ENCODE peak calls at places on chromosomes 4 and X, in six cellular contexts. One of them, this sample, is unnamed.

GRCh38 chr4:80619070-80619674 is 283.6 kb downstream of the CFAP299 start:
- DNase-seq in GM23338: peak
- DNase-seq in AG10803: no peak
- DNase-seq in thoracic aorta: no peak
- DNase-seq in fibroblast of lung: peak
- DNase-seq in IMR-90: no peak
- DNase-seq in this sample: no peak

GRCh38 chr4:55661398-55662056 is 25.4 kb upstream of the NMU start:
- DNase-seq in AG10803: no peak
- DNase-seq in fibroblast of lung: no peak
- DNase-seq in thoracic aorta: no peak
- DNase-seq in IMR-90: no peak
- DNase-seq in GM23338: no peak
- DNase-seq in this sample: no peak

GRCh38 chr4:38077791-38078489 is 117.7 kb downstream of the PTTG2 start:
- DNase-seq in AG10803: no peak
- DNase-seq in IMR-90: no peak
- DNase-seq in thoracic aorta: no peak
- DNase-seq in GM23338: no peak
- DNase-seq in fibroblast of lung: no peak
- DNase-seq in this sample: no peak

GRCh38 chrX:68045008-68045577 is 388.2 kb downstream of the OPHN1 start:
- DNase-seq in IMR-90: peak
- DNase-seq in fibroblast of lung: peak
- DNase-seq in GM23338: no peak
- DNase-seq in thoracic aorta: no peak
- DNase-seq in AG10803: peak
- DNase-seq in this sample: peak

GRCh38 chr4:112857461-112857860 is 192.0 kb upstream of the ANK2 start:
- DNase-seq in IMR-90: peak
- DNase-seq in fibroblast of lung: peak
- DNase-seq in GM23338: no peak
- DNase-seq in thoracic aorta: peak
- DNase-seq in AG10803: peak
- DNase-seq in this sample: peak

GRCh38 chrX:123171781-123172180 is 12.3 kb upstream of the GRIA3 start:
- DNase-seq in AG10803: peak
- DNase-seq in thoracic aorta: no peak
- DNase-seq in IMR-90: no peak
- DNase-seq in fibroblast of lung: peak
- DNase-seq in GM23338: no peak
- DNase-seq in this sample: peak

GRCh38 chr4:101790521-101791188 is at the start of gene BANK1:
- DNase-seq in GM23338: peak
- DNase-seq in AG10803: peak
- DNase-seq in IMR-90: peak
- DNase-seq in fibroblast of lung: peak
- DNase-seq in thoracic aorta: no peak
- DNase-seq in this sample: peak

GRCh38 chr4:105859233-105859632 is 36.0 kb upstream of the NPNT start:
- DNase-seq in GM23338: no peak
- DNase-seq in thoracic aorta: no peak
- DNase-seq in fibroblast of lung: peak
- DNase-seq in IMR-90: peak
- DNase-seq in AG10803: peak
- DNase-seq in this sample: peak

GRCh38 chr4:4575284-4576211 is 33.7 kb upstream of the STX18 start:
- DNase-seq in fibroblast of lung: peak
- DNase-seq in AG10803: peak
- DNase-seq in IMR-90: peak
- DNase-seq in GM23338: peak
- DNase-seq in thoracic aorta: peak
- DNase-seq in this sample: peak

GRCh38 chrX:34880656-34881055 is 61.9 kb upstream of the FAM47B start:
- DNase-seq in thoracic aorta: no peak
- DNase-seq in IMR-90: peak
- DNase-seq in fibroblast of lung: peak
- DNase-seq in AG10803: peak
- DNase-seq in GM23338: no peak
- DNase-seq in this sample: peak

GRCh38 chr4:37865450-37865849 is 25.4 kb upstream of the TBC1D1 start:
- DNase-seq in GM23338: no peak
- DNase-seq in fibroblast of lung: peak
- DNase-seq in IMR-90: no peak
- DNase-seq in AG10803: no peak
- DNase-seq in thoracic aorta: no peak
- DNase-seq in this sample: peak

GRCh38 chr4:40264995-40265909 is 68.4 kb downstream of the RHOH start:
- DNase-seq in GM23338: no peak
- DNase-seq in fibroblast of lung: peak
- DNase-seq in thoracic aorta: no peak
- DNase-seq in IMR-90: no peak
- DNase-seq in AG10803: no peak
- DNase-seq in this sample: peak

GRCh38 chrX:55389376-55389775 is 62.6 kb upstream of the MAGEH1 start:
- DNase-seq in IMR-90: no peak
- DNase-seq in thoracic aorta: no peak
- DNase-seq in AG10803: no peak
- DNase-seq in fibroblast of lung: no peak
- DNase-seq in GM23338: no peak
- DNase-seq in this sample: no peak

GRCh38 chrX:40260123-40260751 is 162.5 kb upstream of the BCOR start:
- DNase-seq in IMR-90: no peak
- DNase-seq in fibroblast of lung: no peak
- DNase-seq in thoracic aorta: no peak
- DNase-seq in AG10803: peak
- DNase-seq in GM23338: no peak
- DNase-seq in this sample: no peak

GRCh38 chr4:26256016-26256415 is 64.8 kb upstream of the RBPJ start:
- DNase-seq in IMR-90: peak
- DNase-seq in fibroblast of lung: peak
- DNase-seq in AG10803: peak
- DNase-seq in thoracic aorta: no peak
- DNase-seq in GM23338: no peak
- DNase-seq in this sample: peak

GRCh38 chrX:2242326-2242725 is 258.4 kb downstream of the DHRSX start:
- DNase-seq in fibroblast of lung: no peak
- DNase-seq in GM23338: peak
- DNase-seq in AG10803: no peak
- DNase-seq in IMR-90: no peak
- DNase-seq in thoracic aorta: no peak
- DNase-seq in this sample: no peak

GRCh38 chr4:81173213-81173612 is 41.8 kb downstream of the PRKG2 start:
- DNase-seq in fibroblast of lung: no peak
- DNase-seq in AG10803: no peak
- DNase-seq in GM23338: no peak
- DNase-seq in thoracic aorta: no peak
- DNase-seq in IMR-90: peak
- DNase-seq in this sample: peak

GRCh38 chr4:86497980-86498379 is 96.1 kb upstream of the PTPN13 start:
- DNase-seq in AG10803: peak
- DNase-seq in IMR-90: no peak
- DNase-seq in fibroblast of lung: no peak
- DNase-seq in GM23338: no peak
- DNase-seq in thoracic aorta: no peak
- DNase-seq in this sample: no peak

GRCh38 chr4:8182858-8183725 is 16.0 kb upstream of the SH3TC1 start:
- DNase-seq in GM23338: no peak
- DNase-seq in IMR-90: peak
- DNase-seq in thoracic aorta: no peak
- DNase-seq in AG10803: peak
- DNase-seq in fibroblast of lung: peak
- DNase-seq in this sample: peak

GRCh38 chrX:19602866-19603620 is 87.7 kb upstream of the MAP3K15 start:
- DNase-seq in IMR-90: peak
- DNase-seq in fibroblast of lung: peak
- DNase-seq in thoracic aorta: no peak
- DNase-seq in AG10803: peak
- DNase-seq in GM23338: no peak
- DNase-seq in this sample: peak

GRCh38 chrX:78024349-78025108 is 55.1 kb upstream of the PGAM4 start:
- DNase-seq in AG10803: no peak
- DNase-seq in thoracic aorta: no peak
- DNase-seq in fibroblast of lung: peak
- DNase-seq in GM23338: peak
- DNase-seq in IMR-90: peak
- DNase-seq in this sample: no peak

GRCh38 chr4:155703486-155704227 is 37.0 kb downstream of the GUCY1A1 start:
- DNase-seq in GM23338: no peak
- DNase-seq in IMR-90: peak
- DNase-seq in fibroblast of lung: peak
- DNase-seq in thoracic aorta: no peak
- DNase-seq in AG10803: no peak
- DNase-seq in this sample: peak

GRCh38 chr4:10417720-10418119 is 39.5 kb downstream of the ZNF518B start:
- DNase-seq in fibroblast of lung: peak
- DNase-seq in thoracic aorta: no peak
- DNase-seq in IMR-90: no peak
- DNase-seq in GM23338: no peak
- DNase-seq in AG10803: peak
- DNase-seq in this sample: no peak

GRCh38 chr4:2786152-2786671 is 6.7 kb upstream of the SH3BP2 start:
- DNase-seq in fibroblast of lung: no peak
- DNase-seq in thoracic aorta: no peak
- DNase-seq in AG10803: no peak
- DNase-seq in GM23338: no peak
- DNase-seq in IMR-90: no peak
- DNase-seq in this sample: no peak

GRCh38 chr4:81747242-81747930 is 275.7 kb upstream of the RASGEF1B start:
- DNase-seq in IMR-90: no peak
- DNase-seq in fibroblast of lung: no peak
- DNase-seq in AG10803: no peak
- DNase-seq in GM23338: no peak
- DNase-seq in thoracic aorta: no peak
- DNase-seq in this sample: no peak

GRCh38 chr4:124499266-124499665 is 213.3 kb downstream of the ANKRD50 start:
- DNase-seq in thoracic aorta: no peak
- DNase-seq in fibroblast of lung: peak
- DNase-seq in IMR-90: no peak
- DNase-seq in AG10803: no peak
- DNase-seq in GM23338: peak
- DNase-seq in this sample: peak

GRCh38 chrX:6910218-6910617 is 237.3 kb upstream of the STS start:
- DNase-seq in IMR-90: no peak
- DNase-seq in GM23338: no peak
- DNase-seq in AG10803: no peak
- DNase-seq in thoracic aorta: no peak
- DNase-seq in fibroblast of lung: no peak
- DNase-seq in this sample: no peak

GRCh38 chr4:61296115-61296514 is 96.0 kb downstream of the ADGRL3 start:
- DNase-seq in AG10803: no peak
- DNase-seq in thoracic aorta: no peak
- DNase-seq in fibroblast of lung: no peak
- DNase-seq in GM23338: no peak
- DNase-seq in IMR-90: no peak
- DNase-seq in this sample: no peak

DNA sequence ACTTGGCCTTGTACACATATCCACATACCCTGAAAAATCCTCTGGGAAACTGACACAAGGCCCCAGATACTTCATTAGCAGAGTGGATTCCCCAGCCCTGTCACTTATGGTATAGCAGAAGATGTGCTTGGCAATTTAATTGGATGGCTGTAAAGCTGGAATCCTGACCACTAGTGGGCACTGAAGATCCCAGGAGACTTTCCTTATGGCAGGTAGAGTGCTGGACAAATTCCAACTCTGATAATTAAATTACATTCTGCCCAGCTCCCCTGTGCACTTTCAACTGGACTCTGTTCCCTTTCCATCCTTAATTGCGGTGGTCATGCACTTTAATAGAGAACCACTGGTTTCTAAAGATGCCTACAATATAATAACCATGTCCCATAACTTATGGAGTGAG is 119.8 kb downstream of the DCK start:
- DNase-seq in AG10803: no peak
- DNase-seq in fibroblast of lung: no peak
- DNase-seq in thoracic aorta: no peak
- DNase-seq in GM23338: peak
- DNase-seq in IMR-90: no peak
- DNase-seq in this sample: no peak
- TF ChIP-seq CTCF in AG10803: no peak
- TF ChIP-seq CTCF in fibroblast of lung: peak
- TF ChIP-seq CTCF in thoracic aorta: no peak
- TF ChIP-seq CTCF in GM23338: peak
- TF ChIP-seq CTCF in IMR-90: peak
- TF ChIP-seq CTCF in this sample: peak

GRCh38 chr4:93710847-93711430 is 117.6 kb upstream of the ATOH1 start:
- DNase-seq in GM23338: no peak
- DNase-seq in thoracic aorta: no peak
- DNase-seq in AG10803: no peak
- DNase-seq in fibroblast of lung: no peak
- DNase-seq in IMR-90: no peak
- DNase-seq in this sample: no peak

GRCh38 chr4:93710101-93710846 is 118.3 kb upstream of the ATOH1 start:
- DNase-seq in GM23338: peak
- DNase-seq in IMR-90: no peak
- DNase-seq in fibroblast of lung: no peak
- DNase-seq in thoracic aorta: no peak
- DNase-seq in AG10803: no peak
- DNase-seq in this sample: no peak
- TF ChIP-seq CTCF in GM23338: peak
- TF ChIP-seq CTCF in IMR-90: no peak
- TF ChIP-seq CTCF in fibroblast of lung: no peak
- TF ChIP-seq CTCF in thoracic aorta: no peak
- TF ChIP-seq CTCF in AG10803: no peak
- TF ChIP-seq CTCF in this sample: no peak

DNA sequence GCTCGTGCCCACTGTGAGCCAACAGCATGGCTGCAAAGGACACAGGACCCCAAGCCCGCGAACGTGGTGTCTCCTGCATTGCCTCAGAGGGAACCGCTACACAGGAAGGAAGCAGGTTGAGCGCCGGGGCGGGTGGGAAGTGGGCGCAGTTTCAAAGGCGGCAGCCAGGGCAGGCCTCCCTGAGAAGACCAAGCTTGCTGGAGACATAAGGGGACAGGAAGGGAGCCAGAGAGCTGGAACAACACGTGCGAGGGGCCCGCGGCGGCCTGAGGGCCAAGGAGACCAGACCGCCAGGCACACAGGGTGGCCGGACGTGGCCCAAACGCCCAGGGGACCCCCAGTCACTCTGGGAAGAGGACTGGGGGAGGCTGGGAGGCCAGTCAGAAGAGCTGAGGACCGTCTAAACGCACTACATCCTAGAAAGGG is 32.0 kb downstream of the CTBP1 start:
- DNase-seq in fibroblast of lung: no peak
- DNase-seq in GM23338: no peak
- DNase-seq in IMR-90: no peak
- DNase-seq in AG10803: no peak
- DNase-seq in thoracic aorta: no peak
- DNase-seq in this sample: no peak
- TF ChIP-seq CTCF in fibroblast of lung: no peak
- TF ChIP-seq CTCF in GM23338: no peak
- TF ChIP-seq CTCF in IMR-90: no peak
- TF ChIP-seq CTCF in AG10803: no peak
- TF ChIP-seq CTCF in thoracic aorta: no peak
- TF ChIP-seq CTCF in this sample: no peak

GRCh38 chr4:18686338-18687039 is 664.9 kb upstream of the LCORL start:
- DNase-seq in thoracic aorta: no peak
- DNase-seq in fibroblast of lung: peak
- DNase-seq in IMR-90: no peak
- DNase-seq in AG10803: no peak
- DNase-seq in GM23338: no peak
- DNase-seq in this sample: peak

GRCh38 chr4:18689308-18689915 is 667.9 kb upstream of the LCORL start:
- DNase-seq in fibroblast of lung: peak
- DNase-seq in GM23338: peak
- DNase-seq in AG10803: peak
- DNase-seq in thoracic aorta: no peak
- DNase-seq in IMR-90: peak
- DNase-seq in this sample: peak

GRCh38 chr4:18684932-18685331 is 663.4 kb upstream of the LCORL start:
- DNase-seq in AG10803: no peak
- DNase-seq in fibroblast of lung: peak
- DNase-seq in IMR-90: no peak
- DNase-seq in GM23338: no peak
- DNase-seq in thoracic aorta: no peak
- DNase-seq in this sample: peak
- TF ChIP-seq CTCF in AG10803: no peak
- TF ChIP-seq CTCF in fibroblast of lung: no peak
- TF ChIP-seq CTCF in IMR-90: no peak
- TF ChIP-seq CTCF in GM23338: no peak
- TF ChIP-seq CTCF in thoracic aorta: no peak
- TF ChIP-seq CTCF in this sample: no peak